ENCODE peak calls at places on chromosome 2, in ten cellular contexts. One of them, this sample, is unnamed.

GRCh38 chr2:215218587-215219577 is 80.5 kb upstream of the ABCA12 start:
- DNase-seq in fibroblast of the aortic adventitia: peak; percentile 17
- DNase-seq in heart left ventricle: no peak
- DNase-seq in astrocyte of the spinal cord: no peak
- DNase-seq in fibroblast of villous mesenchyme: peak; percentile 41
- DNase-seq in transverse colon: no peak
- DNase-seq in IMR-90: no peak
- DNase-seq in spleen: no peak
- DNase-seq in foreskin fibroblast: peak; percentile 42
- DNase-seq in sigmoid colon: no peak
- DNase-seq in this sample: no peak

GRCh38 chr2:36441816-36442215 is 86.2 kb downstream of the CRIM1 start:
- DNase-seq in fibroblast of the aortic adventitia: peak; percentile 41
- DNase-seq in heart left ventricle: no peak
- DNase-seq in astrocyte of the spinal cord: peak; percentile 48
- DNase-seq in fibroblast of villous mesenchyme: peak; percentile 64
- DNase-seq in transverse colon: no peak
- DNase-seq in IMR-90: peak; percentile 59
- DNase-seq in spleen: no peak
- DNase-seq in foreskin fibroblast: peak; percentile 88
- DNase-seq in sigmoid colon: no peak
- DNase-seq in this sample: no peak

GRCh38 chr2:240868286-240869108 is at the start of gene AGXT:
- DNase-seq in fibroblast of the aortic adventitia: peak; percentile 42
- DNase-seq in heart left ventricle: no peak
- DNase-seq in astrocyte of the spinal cord: no peak
- DNase-seq in fibroblast of villous mesenchyme: peak; percentile 51
- DNase-seq in transverse colon: peak; percentile 71
- DNase-seq in IMR-90: peak; percentile 10
- DNase-seq in spleen: peak; percentile 71
- DNase-seq in foreskin fibroblast: peak; percentile 54
- DNase-seq in sigmoid colon: peak; percentile 52
- DNase-seq in this sample: peak; percentile 22

GRCh38 chr2:190683802-190684201 is 34.9 kb downstream of the NAB1 start:
- DNase-seq in fibroblast of the aortic adventitia: no peak
- DNase-seq in heart left ventricle: no peak
- DNase-seq in astrocyte of the spinal cord: peak; percentile 59
- DNase-seq in fibroblast of villous mesenchyme: peak; percentile 41
- DNase-seq in transverse colon: no peak
- DNase-seq in IMR-90: peak; percentile 87
- DNase-seq in spleen: no peak
- DNase-seq in foreskin fibroblast: peak; percentile 78
- DNase-seq in sigmoid colon: no peak
- DNase-seq in this sample: no peak

GRCh38 chr2:65612654-65613053 is 180.3 kb upstream of the SPRED2 start:
- DNase-seq in fibroblast of the aortic adventitia: peak; percentile 22
- DNase-seq in heart left ventricle: no peak
- DNase-seq in astrocyte of the spinal cord: no peak
- DNase-seq in fibroblast of villous mesenchyme: no peak
- DNase-seq in transverse colon: no peak
- DNase-seq in IMR-90: no peak
- DNase-seq in spleen: no peak
- DNase-seq in foreskin fibroblast: no peak
- DNase-seq in sigmoid colon: no peak
- DNase-seq in this sample: no peak

GRCh38 chr2:190869721-190870120 is 10.9 kb upstream of the GLS start:
- DNase-seq in fibroblast of the aortic adventitia: no peak
- DNase-seq in heart left ventricle: no peak
- DNase-seq in astrocyte of the spinal cord: no peak
- DNase-seq in fibroblast of villous mesenchyme: no peak
- DNase-seq in transverse colon: no peak
- DNase-seq in IMR-90: no peak
- DNase-seq in spleen: no peak
- DNase-seq in foreskin fibroblast: no peak
- DNase-seq in sigmoid colon: no peak
- DNase-seq in this sample: no peak

GRCh38 chr2:202817771-202818170 is 53.8 kb downstream of the ICA1L start:
- DNase-seq in fibroblast of the aortic adventitia: no peak
- DNase-seq in heart left ventricle: no peak
- DNase-seq in astrocyte of the spinal cord: no peak
- DNase-seq in fibroblast of villous mesenchyme: no peak
- DNase-seq in transverse colon: no peak
- DNase-seq in IMR-90: no peak
- DNase-seq in spleen: no peak
- DNase-seq in foreskin fibroblast: no peak
- DNase-seq in sigmoid colon: no peak
- DNase-seq in this sample: no peak

GRCh38 chr2:95007822-95008221 is 17.7 kb upstream of the MAL start:
- DNase-seq in fibroblast of the aortic adventitia: no peak
- DNase-seq in heart left ventricle: no peak
- DNase-seq in astrocyte of the spinal cord: no peak
- DNase-seq in fibroblast of villous mesenchyme: no peak
- DNase-seq in transverse colon: no peak
- DNase-seq in IMR-90: no peak
- DNase-seq in spleen: peak; percentile 64
- DNase-seq in foreskin fibroblast: no peak
- DNase-seq in sigmoid colon: peak; percentile 80
- DNase-seq in this sample: no peak

GRCh38 chr2:18849841-18850578 is 260.6 kb upstream of the NT5C1B start:
- DNase-seq in fibroblast of the aortic adventitia: no peak
- DNase-seq in heart left ventricle: no peak
- DNase-seq in astrocyte of the spinal cord: no peak
- DNase-seq in fibroblast of villous mesenchyme: no peak
- DNase-seq in transverse colon: no peak
- DNase-seq in IMR-90: no peak
- DNase-seq in spleen: no peak
- DNase-seq in foreskin fibroblast: peak; percentile 36
- DNase-seq in sigmoid colon: no peak
- DNase-seq in this sample: no peak
- H3K4me3 ChIP-seq in fibroblast of the aortic adventitia: no peak overlapping the region
- H3K4me3 ChIP-seq in heart left ventricle: no peak overlapping the region
- H3K4me3 ChIP-seq in astrocyte of the spinal cord: no peak overlapping the region
- H3K4me3 ChIP-seq in fibroblast of villous mesenchyme: no peak overlapping the region
- H3K4me3 ChIP-seq in transverse colon: no peak overlapping the region
- H3K4me3 ChIP-seq in IMR-90: no peak overlapping the region
- H3K4me3 ChIP-seq in spleen: no peak overlapping the region
- H3K4me3 ChIP-seq in foreskin fibroblast: no peak overlapping the region
- H3K4me3 ChIP-seq in sigmoid colon: no peak overlapping the region
- H3K4me3 ChIP-seq in this sample: no peak overlapping the region

GRCh38 chr2:135985018-135985825 is at the start of gene DARS1:
- DNase-seq in fibroblast of the aortic adventitia: peak; percentile 90
- DNase-seq in heart left ventricle: peak; percentile 97
- DNase-seq in astrocyte of the spinal cord: peak; percentile 95
- DNase-seq in fibroblast of villous mesenchyme: peak; percentile 94
- DNase-seq in transverse colon: peak; percentile 94
- DNase-seq in IMR-90: peak; percentile 91
- DNase-seq in spleen: peak; percentile 96
- DNase-seq in foreskin fibroblast: peak; percentile 98
- DNase-seq in sigmoid colon: peak; percentile 95
- DNase-seq in this sample: peak; percentile 91
- H3K4me3 ChIP-seq in fibroblast of the aortic adventitia: peak within 1 kb of the TSS; percentile 95
- H3K4me3 ChIP-seq in heart left ventricle: peak within 1 kb of the TSS; percentile 92
- H3K4me3 ChIP-seq in astrocyte of the spinal cord: peak within 1 kb of the TSS; percentile 97
- H3K4me3 ChIP-seq in fibroblast of villous mesenchyme: peak within 1 kb of the TSS; percentile 99
- H3K4me3 ChIP-seq in transverse colon: peak within 1 kb of the TSS; percentile 91
- H3K4me3 ChIP-seq in IMR-90: peak within 1 kb of the TSS; percentile 79
- H3K4me3 ChIP-seq in spleen: peak within 1 kb of the TSS; percentile 85
- H3K4me3 ChIP-seq in foreskin fibroblast: peak within 1 kb of the TSS; percentile 79
- H3K4me3 ChIP-seq in sigmoid colon: peak within 1 kb of the TSS; percentile 78
- H3K4me3 ChIP-seq in this sample: peak within 1 kb of the TSS; percentile 92

DNA sequence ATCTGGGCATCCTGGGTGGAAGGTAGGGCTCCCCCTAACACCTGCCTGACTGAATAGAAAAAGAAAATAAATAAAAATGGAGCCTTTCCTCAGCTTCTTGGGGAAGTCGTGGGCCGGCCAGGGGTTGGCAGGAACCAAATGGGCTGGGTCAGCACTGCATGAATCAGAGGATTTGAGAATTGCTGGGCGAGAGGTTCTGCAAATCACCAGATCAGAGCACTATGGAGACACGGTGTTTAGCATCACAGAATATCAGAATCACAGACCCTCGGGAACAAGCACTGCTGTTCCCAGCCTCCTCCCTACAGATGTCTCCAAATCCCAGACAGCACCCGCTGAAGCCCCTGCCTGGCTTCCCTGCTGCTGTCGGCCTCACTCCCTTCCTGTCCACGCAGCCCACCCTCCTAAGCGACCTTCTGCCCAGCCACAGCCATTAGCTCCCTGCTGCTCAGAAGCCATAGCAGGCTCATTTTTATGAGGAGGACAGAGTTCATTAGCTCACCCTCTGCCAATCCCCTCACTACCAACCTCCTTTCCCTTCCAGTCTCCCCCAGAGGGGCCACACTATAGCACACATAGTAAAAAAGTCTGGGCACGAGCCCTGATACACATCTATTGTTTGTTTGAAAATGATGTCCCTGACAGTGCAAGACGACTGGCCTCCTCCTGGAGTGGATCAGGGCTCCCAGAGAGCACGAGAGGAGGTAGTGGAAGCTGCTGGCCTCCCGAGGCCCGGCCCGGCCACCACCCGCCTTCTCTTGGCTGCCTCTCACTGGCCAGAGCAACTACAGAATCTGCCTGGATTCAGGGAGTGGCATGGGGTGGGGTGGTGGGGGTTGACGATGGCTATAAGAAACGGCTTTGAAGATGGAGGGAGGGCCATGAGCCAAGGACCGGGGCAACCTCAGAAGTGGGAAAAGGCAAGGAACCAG is 64.5 kb upstream of the TAF1B start:
- DNase-seq in fibroblast of the aortic adventitia: peak; percentile 51
- DNase-seq in heart left ventricle: peak; percentile 30
- DNase-seq in astrocyte of the spinal cord: no peak
- DNase-seq in fibroblast of villous mesenchyme: no peak
- DNase-seq in transverse colon: no peak
- DNase-seq in IMR-90: no peak
- DNase-seq in spleen: peak; percentile 62
- DNase-seq in foreskin fibroblast: no peak
- DNase-seq in sigmoid colon: no peak
- DNase-seq in this sample: no peak
- H3K4me3 ChIP-seq in fibroblast of the aortic adventitia: no peak overlapping the region
- H3K4me3 ChIP-seq in heart left ventricle: no peak overlapping the region
- H3K4me3 ChIP-seq in astrocyte of the spinal cord: no peak overlapping the region
- H3K4me3 ChIP-seq in fibroblast of villous mesenchyme: no peak overlapping the region
- H3K4me3 ChIP-seq in transverse colon: no peak overlapping the region
- H3K4me3 ChIP-seq in IMR-90: no peak overlapping the region
- H3K4me3 ChIP-seq in spleen: no peak overlapping the region
- H3K4me3 ChIP-seq in foreskin fibroblast: no peak overlapping the region
- H3K4me3 ChIP-seq in sigmoid colon: no peak overlapping the region
- H3K4me3 ChIP-seq in this sample: no peak overlapping the region

GRCh38 chr2:39494784-39495251 is 57.7 kb upstream of the MAP4K3 start:
- DNase-seq in fibroblast of the aortic adventitia: peak; percentile 96
- DNase-seq in heart left ventricle: no peak
- DNase-seq in astrocyte of the spinal cord: peak; percentile 93
- DNase-seq in fibroblast of villous mesenchyme: peak; percentile 95
- DNase-seq in transverse colon: no peak
- DNase-seq in IMR-90: peak; percentile 98
- DNase-seq in spleen: no peak
- DNase-seq in foreskin fibroblast: peak; percentile 97
- DNase-seq in sigmoid colon: no peak
- DNase-seq in this sample: no peak

GRCh38 chr2:39492095-39492590 is 55.1 kb upstream of the MAP4K3 start:
- DNase-seq in fibroblast of the aortic adventitia: peak; percentile 98
- DNase-seq in heart left ventricle: no peak
- DNase-seq in astrocyte of the spinal cord: peak; percentile 94
- DNase-seq in fibroblast of villous mesenchyme: peak; percentile 97
- DNase-seq in transverse colon: no peak
- DNase-seq in IMR-90: peak; percentile 98
- DNase-seq in spleen: no peak
- DNase-seq in foreskin fibroblast: peak; percentile 95
- DNase-seq in sigmoid colon: no peak
- DNase-seq in this sample: peak; percentile 53

GRCh38 chr2:39490586-39490985 is 53.5 kb upstream of the MAP4K3 start:
- DNase-seq in fibroblast of the aortic adventitia: no peak
- DNase-seq in heart left ventricle: no peak
- DNase-seq in astrocyte of the spinal cord: no peak
- DNase-seq in fibroblast of villous mesenchyme: no peak
- DNase-seq in transverse colon: no peak
- DNase-seq in IMR-90: no peak
- DNase-seq in spleen: no peak
- DNase-seq in foreskin fibroblast: no peak
- DNase-seq in sigmoid colon: no peak
- DNase-seq in this sample: no peak

GRCh38 chr2:39491653-39492052 is 54.6 kb upstream of the MAP4K3 start:
- DNase-seq in fibroblast of the aortic adventitia: no peak
- DNase-seq in heart left ventricle: no peak
- DNase-seq in astrocyte of the spinal cord: no peak
- DNase-seq in fibroblast of villous mesenchyme: no peak
- DNase-seq in transverse colon: no peak
- DNase-seq in IMR-90: no peak
- DNase-seq in spleen: no peak
- DNase-seq in foreskin fibroblast: no peak
- DNase-seq in sigmoid colon: no peak
- DNase-seq in this sample: no peak

DNA sequence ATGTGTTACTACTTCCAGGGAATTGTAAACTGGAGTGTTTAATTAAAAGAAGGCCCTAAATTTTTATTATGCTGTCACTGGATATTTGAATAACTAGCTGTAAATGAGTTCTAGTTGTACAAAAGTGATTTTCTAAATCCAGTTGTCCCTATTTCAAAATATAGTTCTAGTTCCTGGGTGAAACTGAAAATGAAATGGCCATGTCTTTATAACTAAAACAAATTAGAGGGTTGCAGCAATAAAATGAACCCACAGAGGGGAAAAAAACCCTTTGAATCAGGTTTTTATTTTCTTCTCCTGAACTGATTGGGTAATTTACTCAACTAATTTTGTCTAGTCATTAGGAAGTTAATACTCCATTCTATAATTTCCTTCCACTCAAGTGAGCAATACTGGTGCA is 55.6 kb upstream of the MAP4K3 start:
- DNase-seq in fibroblast of the aortic adventitia: peak; percentile 22
- DNase-seq in heart left ventricle: no peak
- DNase-seq in astrocyte of the spinal cord: no peak
- DNase-seq in fibroblast of villous mesenchyme: no peak
- DNase-seq in transverse colon: no peak
- DNase-seq in IMR-90: no peak
- DNase-seq in spleen: no peak
- DNase-seq in foreskin fibroblast: no peak
- DNase-seq in sigmoid colon: no peak
- DNase-seq in this sample: no peak
- H3K4me3 ChIP-seq in fibroblast of the aortic adventitia: no peak overlapping the region
- H3K4me3 ChIP-seq in heart left ventricle: no peak overlapping the region
- H3K4me3 ChIP-seq in astrocyte of the spinal cord: no peak overlapping the region
- H3K4me3 ChIP-seq in fibroblast of villous mesenchyme: no peak overlapping the region
- H3K4me3 ChIP-seq in transverse colon: no peak overlapping the region
- H3K4me3 ChIP-seq in IMR-90: no peak overlapping the region
- H3K4me3 ChIP-seq in spleen: no peak overlapping the region
- H3K4me3 ChIP-seq in foreskin fibroblast: no peak overlapping the region
- H3K4me3 ChIP-seq in sigmoid colon: no peak overlapping the region
- H3K4me3 ChIP-seq in this sample: no peak overlapping the region